ENCODE peak calls at places on chromosomes 1 and 21, in nine cellular contexts. H, A, C, Q, W, U, S, P and R are unnamed samples.

GRCh38 chr1:27004471-27005165 is 8.0 kb downstream of the TENT5B start:
- DNase-seq in H (peak; percentile 53), A (no peak), C (no peak), Q (peak; percentile 61), W (peak; percentile 73), U (no peak), S (peak; percentile 86), P (no peak), R (no peak)

GRCh38 chr1:81894867-81895266 is 94.1 kb downstream of the ADGRL2 start:
- DNase-seq in H (peak; percentile 41), A (no peak), C (no peak), Q (no peak), W (no peak), U (no peak), S (no peak), P (no peak), R (no peak)

GRCh38 chr1:171254859-171255258 is 6.6 kb downstream of the FMO1 start:
- DNase-seq in H (peak; percentile 49), A (no peak), C (no peak), Q (no peak), W (no peak), U (no peak), S (no peak), P (no peak), R (no peak)

GRCh38 chr1:114108741-114109255 is 44.9 kb downstream of the SYT6 start:
- DNase-seq in H (peak; percentile 81), A (no peak), C (no peak), Q (no peak), W (no peak), U (no peak), S (peak; percentile 46), P (no peak), R (no peak)

GRCh38 chr1:47906466-47907191 is 90.6 kb downstream of the TRABD2B start:
- DNase-seq in H (no peak), A (no peak), C (no peak), Q (no peak), W (no peak), U (no peak), S (no peak), P (no peak), R (no peak)

GRCh38 chr1:27689423-27690173 is 17.6 kb upstream of the IFI6 start:
- DNase-seq in H (peak; percentile 85), A (peak; percentile 18), C (no peak), Q (no peak), W (no peak), U (no peak), S (no peak), P (no peak), R (no peak)

GRCh38 chr21:29342394-29342957 is 43.8 kb downstream of the BACH1 start:
- DNase-seq in H (peak; percentile 99), A (peak; percentile 35), C (peak; percentile 2), Q (no peak), W (no peak), U (no peak), S (no peak), P (no peak), R (peak; percentile 72)

GRCh38 chr1:225464851-225465792 is 37.3 kb upstream of the LBR start:
- DNase-seq in H (no peak), A (no peak), C (no peak), Q (no peak), W (peak; percentile 79), U (no peak), S (peak; percentile 41), P (no peak), R (no peak)

GRCh38 chr1:9251501-9251900 is 16.9 kb downstream of the H6PD start:
- DNase-seq in H (no peak), A (no peak), C (no peak), Q (no peak), W (no peak), U (no peak), S (no peak), P (no peak), R (no peak)

DNA sequence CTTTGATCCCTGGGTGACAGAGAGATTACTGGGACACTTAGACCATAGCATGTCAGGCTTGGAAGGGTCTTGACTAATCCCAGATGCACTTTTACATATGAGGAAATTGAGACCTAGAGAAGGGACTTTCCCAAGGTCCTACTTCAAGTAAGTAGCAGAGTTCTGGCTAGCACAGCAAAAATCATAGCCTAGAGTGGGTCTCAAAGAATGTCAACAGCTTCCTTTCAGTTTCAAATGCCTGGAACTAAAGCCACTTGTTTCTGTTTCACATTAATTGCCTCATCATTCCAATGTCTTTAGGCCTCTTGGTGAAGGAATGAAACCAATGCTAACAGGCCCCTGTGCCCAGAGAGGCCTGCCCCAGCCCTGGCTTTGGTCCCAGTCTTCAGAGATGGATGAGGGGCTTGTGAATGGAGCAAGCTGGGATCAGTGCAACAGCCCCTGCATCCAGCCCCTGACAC is 26.6 kb downstream of the ATF3 start:
- DNase-seq in H (peak; percentile 47), A (no peak), C (no peak), Q (no peak), W (no peak), U (peak; percentile 7), S (peak; percentile 12), P (no peak), R (no peak)
- H3K4me3 ChIP-seq in H (no peak overlapping the region), A (no peak overlapping the region), C (no peak overlapping the region), Q (no peak overlapping the region), W (peak overlapping the region; percentile 13), U (no peak overlapping the region), S (no peak overlapping the region), P (no peak overlapping the region), R (no peak overlapping the region)

GRCh38 chr1:2564006-2564814 is 8.0 kb downstream of the TNFRSF14 start:
- DNase-seq in H (no peak), A (no peak), C (no peak), Q (no peak), W (no peak), U (no peak), S (no peak), P (peak; percentile 30), R (no peak)

GRCh38 chr1:2561446-2561845 is 5.3 kb downstream of the TNFRSF14 start:
- DNase-seq in H (no peak), A (no peak), C (no peak), Q (no peak), W (no peak), U (no peak), S (no peak), P (no peak), R (no peak)

GRCh38 chr1:2563205-2563604 is 7.0 kb downstream of the TNFRSF14 start:
- DNase-seq in H (no peak), A (no peak), C (no peak), Q (no peak), W (no peak), U (no peak), S (no peak), P (no peak), R (no peak)

GRCh38 chr1:2560299-2561073 is 4.3 kb downstream of the TNFRSF14 start:
- DNase-seq in H (no peak), A (no peak), C (no peak), Q (no peak), W (no peak), U (no peak), S (no peak), P (no peak), R (no peak)

GRCh38 chr1:2561898-2562895 is 6.0 kb downstream of the TNFRSF14 start:
- DNase-seq in H (no peak), A (no peak), C (no peak), Q (no peak), W (peak; percentile 80), U (no peak), S (no peak), P (no peak), R (no peak)
- TF ChIP-seq CTCF in H (peak; percentile 31), A (peak; percentile 71), C (no peak), Q (no peak), W (peak; percentile 74), U (peak; percentile 63), S (peak; percentile 45), P (peak; percentile 14), R (peak; percentile 46)

GRCh38 chr1:94883688-94884087 is 43.2 kb downstream of the CNN3 start:
- DNase-seq in H (peak; percentile 62), A (no peak), C (no peak), Q (no peak), W (no peak), U (no peak), S (no peak), P (no peak), R (no peak)

GRCh38 chr1:94888201-94888600 is 38.7 kb downstream of the CNN3 start:
- DNase-seq in H (no peak), A (no peak), C (no peak), Q (no peak), W (no peak), U (no peak), S (no peak), P (no peak), R (no peak)

GRCh38 chr1:94886361-94886760 is 40.5 kb downstream of the CNN3 start:
- DNase-seq in H (no peak), A (no peak), C (no peak), Q (no peak), W (peak; percentile 64), U (no peak), S (no peak), P (no peak), R (no peak)

GRCh38 chr1:94887603-94888171 is 39.2 kb downstream of the CNN3 start:
- DNase-seq in H (no peak), A (no peak), C (no peak), Q (no peak), W (peak; percentile 90), U (no peak), S (no peak), P (no peak), R (no peak)

GRCh38 chr1:94884101-94884875 is 42.6 kb downstream of the CNN3 start:
- DNase-seq in H (peak; percentile 78), A (no peak), C (no peak), Q (peak; percentile 34), W (peak; percentile 91), U (no peak), S (no peak), P (peak; percentile 74), R (peak; percentile 93)
- H3K4me3 ChIP-seq in H (no peak overlapping the region), A (no peak overlapping the region), C (no peak overlapping the region), Q (peak overlapping the region; percentile 1), W (no peak overlapping the region), U (no peak overlapping the region), S (no peak overlapping the region), P (no peak overlapping the region), R (no peak overlapping the region)

DNA sequence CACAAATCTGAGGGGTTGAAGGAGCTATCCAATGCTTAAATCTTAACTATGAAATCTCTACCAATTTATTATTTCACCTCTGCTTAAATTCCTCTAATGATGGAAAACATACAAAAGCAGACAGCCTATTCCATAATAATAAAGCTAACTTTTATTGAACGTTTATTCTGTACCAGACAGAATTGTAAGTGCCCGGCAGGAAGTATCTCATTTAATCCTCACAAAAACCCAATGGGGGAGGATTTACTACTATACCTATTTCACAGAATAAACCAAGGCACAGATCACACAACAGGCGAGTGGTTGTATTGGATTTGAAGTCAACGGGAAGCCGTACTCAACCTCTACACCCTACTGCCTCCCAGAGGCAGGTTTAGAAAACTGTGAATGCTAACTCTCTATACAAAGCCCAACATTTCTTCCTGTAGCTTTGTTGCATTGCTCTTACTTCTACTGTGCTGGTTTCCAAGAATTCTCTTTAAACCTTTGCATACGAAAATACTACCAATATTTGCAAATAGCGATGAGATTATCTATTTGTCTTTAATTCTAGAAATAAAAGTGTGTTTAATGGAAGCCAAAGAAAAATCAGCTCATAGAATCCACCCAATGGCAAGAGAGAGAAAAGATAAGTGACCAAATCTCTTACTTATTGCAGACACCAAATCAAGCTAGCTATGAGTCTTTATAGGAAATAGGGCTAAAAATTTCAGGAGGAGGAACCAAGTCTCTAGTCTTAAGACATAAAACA is 33.5 kb upstream of the C1orf53 start:
- DNase-seq in H (peak; percentile 55), A (peak; percentile 21), C (peak; percentile 40), Q (no peak), W (peak; percentile 72), U (peak; percentile 74), S (peak; percentile 74), P (peak; percentile 36), R (peak; percentile 16)
- TF ChIP-seq CTCF in H (peak; percentile 70), A (peak; percentile 81), C (peak; percentile 64), Q (peak; percentile 17), W (peak; percentile 86), U (peak; percentile 95), S (peak; percentile 51), P (peak; percentile 44), R (peak; percentile 55)